ENCODE peak calls at places on chromosomes 2 and 18, in eight cellular contexts. One of them, this sample, is unnamed.

GRCh38 chr2:26645792-26646191 is 4.6 kb upstream of the CIB4 start:
- DNase-seq in IMR-90: no peak
- DNase-seq in GM23248: no peak
- DNase-seq in HepG2: no peak
- DNase-seq in GM12878: no peak
- DNase-seq in H9: no peak
- DNase-seq in MM.1S: no peak
- DNase-seq in neuronal stem cell: no peak
- DNase-seq in this sample: no peak

GRCh38 chr2:15733867-15734765 is 142.4 kb downstream of the DDX1 start:
- DNase-seq in GM12878: no peak
- DNase-seq in GM23248: peak
- DNase-seq in HepG2: peak
- DNase-seq in IMR-90: peak
- DNase-seq in H9: no peak
- DNase-seq in MM.1S: no peak
- DNase-seq in neuronal stem cell: no peak
- DNase-seq in this sample: no peak

GRCh38 chr2:176936410-176936809 is 276.2 kb upstream of the HNRNPA3 start:
- DNase-seq in GM23248: no peak
- DNase-seq in HepG2: no peak
- DNase-seq in IMR-90: no peak
- DNase-seq in MM.1S: no peak
- DNase-seq in H9: no peak
- DNase-seq in neuronal stem cell: no peak
- DNase-seq in GM12878: no peak
- DNase-seq in this sample: no peak

GRCh38 chr2:60819155-60819862 is 62.1 kb upstream of the REL start:
- DNase-seq in H9: no peak
- DNase-seq in HepG2: no peak
- DNase-seq in GM12878: no peak
- DNase-seq in MM.1S: no peak
- DNase-seq in GM23248: no peak
- DNase-seq in neuronal stem cell: no peak
- DNase-seq in IMR-90: no peak
- DNase-seq in this sample: no peak

GRCh38 chr2:178009813-178010212 is 62.8 kb downstream of the PDE11A start:
- DNase-seq in neuronal stem cell: no peak
- DNase-seq in MM.1S: no peak
- DNase-seq in HepG2: no peak
- DNase-seq in H9: no peak
- DNase-seq in GM23248: no peak
- DNase-seq in IMR-90: no peak
- DNase-seq in GM12878: no peak
- DNase-seq in this sample: no peak

GRCh38 chr2:238344517-238344916 is 24.2 kb downstream of the TRAF3IP1 start:
- DNase-seq in H9: no peak
- DNase-seq in MM.1S: no peak
- DNase-seq in IMR-90: peak
- DNase-seq in neuronal stem cell: no peak
- DNase-seq in GM12878: no peak
- DNase-seq in GM23248: peak
- DNase-seq in HepG2: no peak
- DNase-seq in this sample: no peak

GRCh38 chr18:54127759-54128378 is 96.6 kb downstream of the MBD2 start:
- DNase-seq in HepG2: peak
- DNase-seq in IMR-90: peak
- DNase-seq in MM.1S: peak
- DNase-seq in neuronal stem cell: peak
- DNase-seq in H9: peak
- DNase-seq in GM23248: peak
- DNase-seq in GM12878: no peak
- DNase-seq in this sample: no peak

GRCh38 chr18:29879763-29880162 is 1162.8 kb downstream of the DSC3 start:
- DNase-seq in neuronal stem cell: no peak
- DNase-seq in HepG2: no peak
- DNase-seq in MM.1S: no peak
- DNase-seq in GM23248: no peak
- DNase-seq in H9: peak
- DNase-seq in GM12878: no peak
- DNase-seq in IMR-90: no peak
- DNase-seq in this sample: no peak

GRCh38 chr18:36284671-36285295 is 12.7 kb upstream of the FHOD3 start:
- DNase-seq in IMR-90: peak
- DNase-seq in GM23248: peak
- DNase-seq in MM.1S: peak
- DNase-seq in H9: peak
- DNase-seq in neuronal stem cell: peak
- DNase-seq in HepG2: peak
- DNase-seq in GM12878: peak
- DNase-seq in this sample: peak

GRCh38 chr2:9113262-9113661 is 93.3 kb upstream of the ASAP2 start:
- DNase-seq in HepG2: no peak
- DNase-seq in neuronal stem cell: no peak
- DNase-seq in IMR-90: no peak
- DNase-seq in GM23248: no peak
- DNase-seq in MM.1S: no peak
- DNase-seq in GM12878: no peak
- DNase-seq in H9: no peak
- DNase-seq in this sample: no peak

GRCh38 chr2:49426991-49427390 is 272.7 kb upstream of the FSHR start:
- DNase-seq in neuronal stem cell: no peak
- DNase-seq in HepG2: no peak
- DNase-seq in GM12878: no peak
- DNase-seq in GM23248: no peak
- DNase-seq in H9: no peak
- DNase-seq in MM.1S: no peak
- DNase-seq in IMR-90: no peak
- DNase-seq in this sample: no peak

GRCh38 chr18:55354795-55355194 is 233.2 kb downstream of the TCF4 start:
- DNase-seq in HepG2: no peak
- DNase-seq in H9: no peak
- DNase-seq in neuronal stem cell: no peak
- DNase-seq in GM12878: no peak
- DNase-seq in IMR-90: peak
- DNase-seq in GM23248: peak
- DNase-seq in MM.1S: no peak
- DNase-seq in this sample: no peak

DNA sequence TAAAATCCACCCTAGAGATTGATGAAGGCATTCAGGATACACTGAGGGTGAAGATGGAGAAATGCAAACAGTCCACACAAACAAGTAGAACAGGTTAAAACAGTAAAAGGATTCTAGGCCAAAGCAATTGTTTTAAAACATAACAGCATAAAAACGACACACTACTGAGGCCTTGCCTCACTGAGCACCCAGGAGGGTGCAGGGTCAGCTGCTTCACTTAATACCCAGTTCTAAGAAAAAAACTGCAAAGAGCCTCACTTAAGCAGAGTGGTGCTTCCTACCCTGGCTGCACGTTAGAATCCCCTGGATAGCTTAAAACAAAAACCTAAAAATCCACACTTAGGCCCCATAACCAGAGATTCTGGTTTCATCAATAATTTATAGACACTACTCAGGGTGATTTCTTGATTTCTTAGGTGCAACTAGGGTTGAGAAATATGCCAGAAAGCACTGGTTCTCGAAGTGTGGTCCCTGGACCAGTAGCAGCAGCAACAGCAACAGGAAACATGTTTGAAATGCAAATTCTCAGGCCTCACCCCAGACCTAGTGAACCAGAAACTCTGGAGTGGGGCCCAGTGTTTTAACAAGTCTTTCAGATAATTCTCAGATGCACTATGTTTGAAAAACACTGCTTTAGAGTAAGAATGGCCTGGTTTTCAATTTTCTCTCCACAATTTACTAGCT is 279.1 kb downstream of the ZEB2 start:
- DNase-seq in GM23248: no peak
- DNase-seq in IMR-90: no peak
- DNase-seq in H9: no peak
- DNase-seq in GM12878: peak
- DNase-seq in HepG2: no peak
- DNase-seq in neuronal stem cell: no peak
- DNase-seq in MM.1S: no peak
- DNase-seq in this sample: no peak
- H2AFZ ChIP-seq in GM23248: no peak
- H2AFZ ChIP-seq in IMR-90: no peak
- H2AFZ ChIP-seq in H9: no peak
- H2AFZ ChIP-seq in GM12878: peak
- H2AFZ ChIP-seq in HepG2: no peak
- H2AFZ ChIP-seq in neuronal stem cell: peak
- H2AFZ ChIP-seq in MM.1S: no peak
- H2AFZ ChIP-seq in this sample: no peak

DNA sequence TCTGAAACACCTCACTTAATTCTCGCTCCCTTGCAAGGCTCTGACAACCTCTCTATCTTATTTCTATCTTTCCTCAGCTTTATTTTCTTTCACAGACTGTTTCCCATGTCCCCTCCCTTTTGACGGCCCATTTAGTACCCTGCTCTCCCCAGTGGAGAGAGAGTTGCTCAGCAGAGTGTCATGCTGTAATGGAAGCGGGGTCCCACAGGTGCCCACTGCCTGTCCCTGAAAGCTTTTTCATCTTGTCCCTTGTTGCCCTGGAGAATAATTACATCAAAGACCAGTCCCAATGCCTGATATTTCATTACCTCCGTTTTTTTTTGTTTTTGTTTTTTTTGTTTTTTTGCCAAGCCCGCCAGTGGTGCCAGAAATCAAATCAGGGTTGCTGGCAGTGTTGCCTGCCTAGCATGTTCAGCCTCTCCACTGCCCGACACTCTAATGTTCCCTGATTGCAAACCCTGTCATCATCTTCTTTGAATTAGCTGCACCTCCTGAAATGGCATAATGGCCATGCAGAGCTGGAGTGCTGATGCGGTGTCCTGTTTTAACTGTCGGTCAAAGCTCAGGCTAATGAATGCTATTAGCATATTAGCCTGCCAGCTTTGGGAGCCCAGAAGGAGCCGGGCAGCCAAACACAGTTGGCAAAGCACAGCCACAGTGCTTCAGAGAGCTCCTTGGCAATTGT is 71.2 kb upstream of the CAVIN2 start:
- DNase-seq in IMR-90: no peak
- DNase-seq in MM.1S: no peak
- DNase-seq in HepG2: no peak
- DNase-seq in GM23248: no peak
- DNase-seq in neuronal stem cell: no peak
- DNase-seq in GM12878: no peak
- DNase-seq in H9: no peak
- DNase-seq in this sample: no peak
- H2AFZ ChIP-seq in IMR-90: no peak
- H2AFZ ChIP-seq in MM.1S: no peak
- H2AFZ ChIP-seq in HepG2: no peak
- H2AFZ ChIP-seq in GM23248: no peak
- H2AFZ ChIP-seq in neuronal stem cell: no peak
- H2AFZ ChIP-seq in GM12878: no peak
- H2AFZ ChIP-seq in H9: no peak
- H2AFZ ChIP-seq in this sample: no peak

GRCh38 chr2:46679761-46680160 is 200.4 kb downstream of the TMEM247 start:
- DNase-seq in GM12878: no peak
- DNase-seq in MM.1S: no peak
- DNase-seq in HepG2: no peak
- DNase-seq in neuronal stem cell: no peak
- DNase-seq in IMR-90: peak
- DNase-seq in GM23248: peak
- DNase-seq in H9: no peak
- DNase-seq in this sample: no peak
- H2AFZ ChIP-seq in GM12878: no peak
- H2AFZ ChIP-seq in MM.1S: no peak
- H2AFZ ChIP-seq in HepG2: no peak
- H2AFZ ChIP-seq in neuronal stem cell: no peak
- H2AFZ ChIP-seq in IMR-90: no peak
- H2AFZ ChIP-seq in GM23248: peak
- H2AFZ ChIP-seq in H9: no peak
- H2AFZ ChIP-seq in this sample: no peak

DNA sequence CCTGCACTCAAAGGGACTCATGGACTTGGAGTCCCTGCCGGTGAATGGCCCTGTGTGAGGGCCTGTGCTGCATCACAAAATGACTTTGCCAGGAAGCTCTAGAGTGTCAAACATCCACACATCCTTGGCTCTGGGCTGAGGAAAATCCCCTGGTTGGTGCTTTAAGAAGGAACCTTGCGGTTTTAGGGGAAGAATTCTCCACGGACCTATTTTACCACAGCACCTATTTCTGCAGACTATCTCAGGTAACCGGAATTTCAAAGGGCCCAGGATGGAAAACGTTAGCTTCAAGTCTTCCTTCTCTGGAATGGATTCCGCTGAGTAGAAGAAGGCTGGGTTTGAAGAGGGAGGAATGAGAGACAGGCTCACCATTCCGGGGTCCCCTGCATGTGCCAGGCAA is 166.2 kb downstream of the ALK start:
- DNase-seq in HepG2: no peak
- DNase-seq in GM23248: no peak
- DNase-seq in IMR-90: no peak
- DNase-seq in MM.1S: no peak
- DNase-seq in GM12878: no peak
- DNase-seq in neuronal stem cell: no peak
- DNase-seq in H9: no peak
- DNase-seq in this sample: no peak
- H2AFZ ChIP-seq in HepG2: no peak
- H2AFZ ChIP-seq in GM23248: no peak
- H2AFZ ChIP-seq in IMR-90: no peak
- H2AFZ ChIP-seq in MM.1S: no peak
- H2AFZ ChIP-seq in GM12878: no peak
- H2AFZ ChIP-seq in neuronal stem cell: no peak
- H2AFZ ChIP-seq in H9: no peak
- H2AFZ ChIP-seq in this sample: no peak

GRCh38 chr2:219293736-219294201 is 14.6 kb downstream of the DNAJB2 start:
- DNase-seq in GM23248: no peak
- DNase-seq in neuronal stem cell: no peak
- DNase-seq in MM.1S: no peak
- DNase-seq in HepG2: no peak
- DNase-seq in H9: no peak
- DNase-seq in IMR-90: no peak
- DNase-seq in GM12878: no peak
- DNase-seq in this sample: no peak
- H2AFZ ChIP-seq in GM23248: peak
- H2AFZ ChIP-seq in neuronal stem cell: peak
- H2AFZ ChIP-seq in MM.1S: no peak
- H2AFZ ChIP-seq in HepG2: peak
- H2AFZ ChIP-seq in H9: no peak
- H2AFZ ChIP-seq in IMR-90: peak
- H2AFZ ChIP-seq in GM12878: no peak
- H2AFZ ChIP-seq in this sample: no peak

GRCh38 chr2:184463866-184464248 is 134.5 kb upstream of the ZNF804A start:
- DNase-seq in GM12878: no peak
- DNase-seq in HepG2: no peak
- DNase-seq in IMR-90: no peak
- DNase-seq in H9: no peak
- DNase-seq in MM.1S: no peak
- DNase-seq in neuronal stem cell: no peak
- DNase-seq in GM23248: no peak
- DNase-seq in this sample: no peak
- H2AFZ ChIP-seq in GM12878: no peak
- H2AFZ ChIP-seq in HepG2: no peak
- H2AFZ ChIP-seq in IMR-90: no peak
- H2AFZ ChIP-seq in H9: no peak
- H2AFZ ChIP-seq in MM.1S: no peak
- H2AFZ ChIP-seq in neuronal stem cell: no peak
- H2AFZ ChIP-seq in GM23248: no peak
- H2AFZ ChIP-seq in this sample: no peak

This sample was measured in mammary epithelial cell.